ENCODE peak calls at places on chromosomes 3 and 15, in ten cellular contexts. Q is HT1080; A is frontal cortex; F is progenitor cell of endocrine pancreas; L is psoas muscle; H is NCI-H1436; V is activated T-cell treated with anti-CD3 and anti-CD28 coated beads, Interleukin-2, amount 50 U/mL, for 1 hour; J is glutamatergic neuron; G is activated CD4-positive, alpha-beta T cell treated with anti-CD3 and anti-CD28 coated beads, Interleukin-2, amount 10 ng/mL, durations not matched to agents 7 days and 5 days; C is activated naive CD4-positive, alpha-beta T cell. N is an unnamed sample.

GRCh38 chr15:50880651-50881114 is 27.8 kb upstream of the AP4E1 start:
- DNase-seq in Q (peak; percentile 25), A (no peak), F (no peak), L (no peak), H (no peak), V (no peak), J (no peak), G (peak; percentile 21), C (no peak), N (no peak)

GRCh38 chr15:60941448-60941847 is 287.7 kb downstream of the RORA start:
- DNase-seq in Q (peak; percentile 87), A (no peak), F (no peak), L (no peak), H (no peak), V (no peak), J (no peak), G (no peak), C (no peak), N (no peak)

GRCh38 chr3:11944052-11944673 is 60.0 kb upstream of the SYN2 start:
- DNase-seq in Q (peak; percentile 42), A (peak; percentile 22), F (no peak), L (no peak), H (no peak), V (no peak), J (no peak), G (no peak), C (no peak), N (peak; percentile 37)

GRCh38 chr15:66940368-66940767 is 125.0 kb upstream of the SMAD3 start:
- DNase-seq in Q (peak; percentile 36), A (no peak), F (no peak), L (no peak), H (no peak), V (no peak), J (no peak), G (no peak), C (no peak), N (no peak)

GRCh38 chr3:141570068-141570467 is 83.2 kb downstream of the RASA2 start:
- DNase-seq in Q (no peak), A (no peak), F (no peak), L (no peak), H (no peak), V (no peak), J (no peak), G (no peak), C (no peak), N (no peak)

GRCh38 chr3:55454611-55455010 is 32.5 kb downstream of the WNT5A start:
- DNase-seq in Q (peak; percentile 26), A (no peak), F (no peak), L (no peak), H (no peak), V (no peak), J (no peak), G (no peak), C (no peak), N (no peak)

GRCh38 chr3:49255112-49255511 is 21.9 kb downstream of the C3orf62 start:
- DNase-seq in Q (peak; percentile 37), A (no peak), F (no peak), L (no peak), H (no peak), V (no peak), J (no peak), G (no peak), C (no peak), N (no peak)

GRCh38 chr15:98422086-98422478 is 226.3 kb upstream of the IGF1R start:
- DNase-seq in Q (no peak), A (no peak), F (no peak), L (no peak), H (no peak), V (no peak), J (no peak), G (no peak), C (no peak), N (no peak)

GRCh38 chr15:63880744-63881143 is 47.0 kb upstream of the HERC1 start:
- DNase-seq in Q (no peak), A (no peak), F (no peak), L (no peak), H (no peak), V (no peak), J (no peak), G (no peak), C (no peak), N (no peak)

GRCh38 chr3:129593595-129594339 is 12.7 kb downstream of the PLXND1 start:
- DNase-seq in Q (no peak), A (no peak), F (peak; percentile 22), L (no peak), H (peak; percentile 44), V (peak; percentile 54), J (peak; percentile 66), G (peak; percentile 73), C (peak; percentile 12), N (peak; percentile 95)

GRCh38 chr15:91199511-91199910 is 99.5 kb downstream of the SV2B start:
- DNase-seq in Q (no peak), A (no peak), F (no peak), L (no peak), H (no peak), V (no peak), J (no peak), G (no peak), C (no peak), N (no peak)

GRCh38 chr3:48845170-48845569 is 2.5 kb downstream of the PRKAR2A start:
- DNase-seq in Q (no peak), A (no peak), F (no peak), L (no peak), H (no peak), V (no peak), J (no peak), G (no peak), C (no peak), N (peak; percentile 17)

GRCh38 chr15:51667478-51667877 is 13.8 kb upstream of the SCG3 start:
- DNase-seq in Q (no peak), A (no peak), F (no peak), L (no peak), H (no peak), V (no peak), J (no peak), G (no peak), C (no peak), N (no peak)

N was measured in HepG2.